ENCODE peak calls at places on chromosomes 4 and X, in ten cellular contexts. One of them, this sample, is unnamed.

GRCh38 chr4:115537387-115537786 is 424.0 kb upstream of the NDST4 start:
- DNase-seq in H9: no peak
- DNase-seq in hepatocyte: peak
- DNase-seq in sigmoid colon: no peak
- DNase-seq in lower lobe of right lung: no peak
- DNase-seq in upper lobe of right lung: no peak
- DNase-seq in left ventricle myocardium inferior: no peak
- DNase-seq in suprapubic skin: no peak
- DNase-seq in SK-N-SH: no peak
- DNase-seq in endodermal cell: no peak
- DNase-seq in this sample: no peak

GRCh38 chr4:99998062-99998880 is 48.2 kb upstream of the H2AZ1 start:
- DNase-seq in H9: no peak
- DNase-seq in hepatocyte: peak
- DNase-seq in sigmoid colon: no peak
- DNase-seq in lower lobe of right lung: no peak
- DNase-seq in upper lobe of right lung: no peak
- DNase-seq in left ventricle myocardium inferior: no peak
- DNase-seq in suprapubic skin: no peak
- DNase-seq in SK-N-SH: peak
- DNase-seq in endodermal cell: no peak
- DNase-seq in this sample: no peak

GRCh38 chrX:2370436-2370835 is 130.3 kb downstream of the DHRSX start:
- DNase-seq in H9: no peak
- DNase-seq in hepatocyte: no peak
- DNase-seq in sigmoid colon: no peak
- DNase-seq in lower lobe of right lung: no peak
- DNase-seq in upper lobe of right lung: no peak
- DNase-seq in left ventricle myocardium inferior: no peak
- DNase-seq in suprapubic skin: no peak
- DNase-seq in SK-N-SH: no peak
- DNase-seq in endodermal cell: no peak
- DNase-seq in this sample: no peak

GRCh38 chrX:77009691-77010090 is 437.5 kb upstream of the FGF16 start:
- DNase-seq in H9: no peak
- DNase-seq in hepatocyte: peak
- DNase-seq in sigmoid colon: no peak
- DNase-seq in lower lobe of right lung: no peak
- DNase-seq in upper lobe of right lung: no peak
- DNase-seq in left ventricle myocardium inferior: no peak
- DNase-seq in suprapubic skin: no peak
- DNase-seq in SK-N-SH: no peak
- DNase-seq in endodermal cell: no peak
- DNase-seq in this sample: no peak

GRCh38 chr4:8594097-8595038 is 1.8 kb downstream of the CPZ start:
- DNase-seq in H9: peak
- DNase-seq in hepatocyte: peak
- DNase-seq in sigmoid colon: no peak
- DNase-seq in lower lobe of right lung: no peak
- DNase-seq in upper lobe of right lung: no peak
- DNase-seq in left ventricle myocardium inferior: no peak
- DNase-seq in suprapubic skin: no peak
- DNase-seq in SK-N-SH: peak
- DNase-seq in endodermal cell: peak
- DNase-seq in this sample: peak

GRCh38 chrX:102341867-102342266 is 94.9 kb downstream of the NXF2 start:
- DNase-seq in H9: no peak
- DNase-seq in hepatocyte: no peak
- DNase-seq in sigmoid colon: no peak
- DNase-seq in lower lobe of right lung: no peak
- DNase-seq in upper lobe of right lung: no peak
- DNase-seq in left ventricle myocardium inferior: no peak
- DNase-seq in suprapubic skin: no peak
- DNase-seq in SK-N-SH: no peak
- DNase-seq in endodermal cell: no peak
- DNase-seq in this sample: no peak

GRCh38 chrX:105190252-105190853 is 30.1 kb downstream of the TEX13A start:
- DNase-seq in H9: no peak
- DNase-seq in hepatocyte: peak
- DNase-seq in sigmoid colon: no peak
- DNase-seq in lower lobe of right lung: no peak
- DNase-seq in upper lobe of right lung: no peak
- DNase-seq in left ventricle myocardium inferior: no peak
- DNase-seq in suprapubic skin: no peak
- DNase-seq in SK-N-SH: peak
- DNase-seq in endodermal cell: peak
- DNase-seq in this sample: no peak

GRCh38 chr4:183860726-183861125 is 44.4 kb upstream of the STOX2 start:
- DNase-seq in H9: no peak
- DNase-seq in hepatocyte: no peak
- DNase-seq in sigmoid colon: no peak
- DNase-seq in lower lobe of right lung: no peak
- DNase-seq in upper lobe of right lung: no peak
- DNase-seq in left ventricle myocardium inferior: no peak
- DNase-seq in suprapubic skin: no peak
- DNase-seq in SK-N-SH: no peak
- DNase-seq in endodermal cell: no peak
- DNase-seq in this sample: no peak

GRCh38 chr4:78527555-78527954 is 24.0 kb upstream of the ANXA3 start:
- DNase-seq in H9: no peak
- DNase-seq in hepatocyte: no peak
- DNase-seq in sigmoid colon: no peak
- DNase-seq in lower lobe of right lung: no peak
- DNase-seq in upper lobe of right lung: no peak
- DNase-seq in left ventricle myocardium inferior: no peak
- DNase-seq in suprapubic skin: no peak
- DNase-seq in SK-N-SH: no peak
- DNase-seq in endodermal cell: no peak
- DNase-seq in this sample: no peak

GRCh38 chrX:47316276-47317025 is 53.9 kb upstream of the ZNF157 start:
- DNase-seq in H9: peak
- DNase-seq in hepatocyte: no peak
- DNase-seq in sigmoid colon: no peak
- DNase-seq in lower lobe of right lung: no peak
- DNase-seq in upper lobe of right lung: no peak
- DNase-seq in left ventricle myocardium inferior: no peak
- DNase-seq in suprapubic skin: no peak
- DNase-seq in SK-N-SH: peak
- DNase-seq in endodermal cell: peak
- DNase-seq in this sample: peak

GRCh38 chrX:153953892-153954617 is 9.6 kb upstream of the RENBP start:
- DNase-seq in H9: no peak
- DNase-seq in hepatocyte: no peak
- DNase-seq in sigmoid colon: no peak
- DNase-seq in lower lobe of right lung: no peak
- DNase-seq in upper lobe of right lung: no peak
- DNase-seq in left ventricle myocardium inferior: no peak
- DNase-seq in suprapubic skin: no peak
- DNase-seq in SK-N-SH: peak
- DNase-seq in endodermal cell: no peak
- DNase-seq in this sample: no peak
- TF ChIP-seq CTCF in H9: no peak
- TF ChIP-seq CTCF in hepatocyte: no peak
- TF ChIP-seq CTCF in sigmoid colon: no peak
- TF ChIP-seq CTCF in lower lobe of right lung: no peak
- TF ChIP-seq CTCF in upper lobe of right lung: no peak
- TF ChIP-seq CTCF in left ventricle myocardium inferior: no peak
- TF ChIP-seq CTCF in suprapubic skin: no peak
- TF ChIP-seq CTCF in SK-N-SH: peak
- TF ChIP-seq CTCF in endodermal cell: peak
- TF ChIP-seq CTCF in this sample: no peak

GRCh38 chr4:90357117-90357710 is 230.0 kb downstream of the CCSER1 start:
- DNase-seq in H9: no peak
- DNase-seq in hepatocyte: peak
- DNase-seq in sigmoid colon: no peak
- DNase-seq in lower lobe of right lung: no peak
- DNase-seq in upper lobe of right lung: no peak
- DNase-seq in left ventricle myocardium inferior: no peak
- DNase-seq in suprapubic skin: no peak
- DNase-seq in SK-N-SH: peak
- DNase-seq in endodermal cell: no peak
- DNase-seq in this sample: no peak
- TF ChIP-seq CTCF in H9: peak
- TF ChIP-seq CTCF in hepatocyte: peak
- TF ChIP-seq CTCF in sigmoid colon: no peak
- TF ChIP-seq CTCF in lower lobe of right lung: peak
- TF ChIP-seq CTCF in upper lobe of right lung: peak
- TF ChIP-seq CTCF in left ventricle myocardium inferior: peak
- TF ChIP-seq CTCF in suprapubic skin: peak
- TF ChIP-seq CTCF in SK-N-SH: peak
- TF ChIP-seq CTCF in endodermal cell: peak
- TF ChIP-seq CTCF in this sample: peak

GRCh38 chr4:47383829-47384427 is 79.6 kb downstream of the COMMD8 start:
- DNase-seq in H9: no peak
- DNase-seq in hepatocyte: peak
- DNase-seq in sigmoid colon: no peak
- DNase-seq in lower lobe of right lung: no peak
- DNase-seq in upper lobe of right lung: no peak
- DNase-seq in left ventricle myocardium inferior: no peak
- DNase-seq in suprapubic skin: no peak
- DNase-seq in SK-N-SH: peak
- DNase-seq in endodermal cell: no peak
- DNase-seq in this sample: no peak
- TF ChIP-seq CTCF in H9: peak
- TF ChIP-seq CTCF in hepatocyte: peak
- TF ChIP-seq CTCF in sigmoid colon: no peak
- TF ChIP-seq CTCF in lower lobe of right lung: peak
- TF ChIP-seq CTCF in upper lobe of right lung: peak
- TF ChIP-seq CTCF in left ventricle myocardium inferior: peak
- TF ChIP-seq CTCF in suprapubic skin: peak
- TF ChIP-seq CTCF in SK-N-SH: peak
- TF ChIP-seq CTCF in endodermal cell: peak
- TF ChIP-seq CTCF in this sample: peak

GRCh38 chrX:133434197-133434820 is 19.0 kb upstream of the GPC4 start:
- DNase-seq in H9: no peak
- DNase-seq in hepatocyte: no peak
- DNase-seq in sigmoid colon: no peak
- DNase-seq in lower lobe of right lung: no peak
- DNase-seq in upper lobe of right lung: no peak
- DNase-seq in left ventricle myocardium inferior: no peak
- DNase-seq in suprapubic skin: no peak
- DNase-seq in SK-N-SH: no peak
- DNase-seq in endodermal cell: no peak
- DNase-seq in this sample: no peak

GRCh38 chrX:133440081-133440796 is 24.9 kb upstream of the GPC4 start:
- DNase-seq in H9: peak
- DNase-seq in hepatocyte: no peak
- DNase-seq in sigmoid colon: no peak
- DNase-seq in lower lobe of right lung: no peak
- DNase-seq in upper lobe of right lung: no peak
- DNase-seq in left ventricle myocardium inferior: no peak
- DNase-seq in suprapubic skin: no peak
- DNase-seq in SK-N-SH: no peak
- DNase-seq in endodermal cell: peak
- DNase-seq in this sample: no peak

GRCh38 chrX:133435544-133436124 is 20.3 kb upstream of the GPC4 start:
- DNase-seq in H9: no peak
- DNase-seq in hepatocyte: no peak
- DNase-seq in sigmoid colon: no peak
- DNase-seq in lower lobe of right lung: no peak
- DNase-seq in upper lobe of right lung: no peak
- DNase-seq in left ventricle myocardium inferior: no peak
- DNase-seq in suprapubic skin: no peak
- DNase-seq in SK-N-SH: no peak
- DNase-seq in endodermal cell: no peak
- DNase-seq in this sample: no peak

GRCh38 chrX:133437771-133438170 is 22.5 kb upstream of the GPC4 start:
- DNase-seq in H9: no peak
- DNase-seq in hepatocyte: no peak
- DNase-seq in sigmoid colon: no peak
- DNase-seq in lower lobe of right lung: no peak
- DNase-seq in upper lobe of right lung: no peak
- DNase-seq in left ventricle myocardium inferior: no peak
- DNase-seq in suprapubic skin: no peak
- DNase-seq in SK-N-SH: no peak
- DNase-seq in endodermal cell: no peak
- DNase-seq in this sample: no peak

GRCh38 chrX:133437356-133437755 is 22.1 kb upstream of the GPC4 start:
- DNase-seq in H9: peak
- DNase-seq in hepatocyte: no peak
- DNase-seq in sigmoid colon: no peak
- DNase-seq in lower lobe of right lung: no peak
- DNase-seq in upper lobe of right lung: no peak
- DNase-seq in left ventricle myocardium inferior: no peak
- DNase-seq in suprapubic skin: no peak
- DNase-seq in SK-N-SH: no peak
- DNase-seq in endodermal cell: peak
- DNase-seq in this sample: no peak
- TF ChIP-seq CTCF in H9: no peak
- TF ChIP-seq CTCF in hepatocyte: no peak
- TF ChIP-seq CTCF in sigmoid colon: no peak
- TF ChIP-seq CTCF in lower lobe of right lung: no peak
- TF ChIP-seq CTCF in upper lobe of right lung: no peak
- TF ChIP-seq CTCF in left ventricle myocardium inferior: no peak
- TF ChIP-seq CTCF in suprapubic skin: no peak
- TF ChIP-seq CTCF in SK-N-SH: no peak
- TF ChIP-seq CTCF in endodermal cell: no peak
- TF ChIP-seq CTCF in this sample: no peak

DNA sequence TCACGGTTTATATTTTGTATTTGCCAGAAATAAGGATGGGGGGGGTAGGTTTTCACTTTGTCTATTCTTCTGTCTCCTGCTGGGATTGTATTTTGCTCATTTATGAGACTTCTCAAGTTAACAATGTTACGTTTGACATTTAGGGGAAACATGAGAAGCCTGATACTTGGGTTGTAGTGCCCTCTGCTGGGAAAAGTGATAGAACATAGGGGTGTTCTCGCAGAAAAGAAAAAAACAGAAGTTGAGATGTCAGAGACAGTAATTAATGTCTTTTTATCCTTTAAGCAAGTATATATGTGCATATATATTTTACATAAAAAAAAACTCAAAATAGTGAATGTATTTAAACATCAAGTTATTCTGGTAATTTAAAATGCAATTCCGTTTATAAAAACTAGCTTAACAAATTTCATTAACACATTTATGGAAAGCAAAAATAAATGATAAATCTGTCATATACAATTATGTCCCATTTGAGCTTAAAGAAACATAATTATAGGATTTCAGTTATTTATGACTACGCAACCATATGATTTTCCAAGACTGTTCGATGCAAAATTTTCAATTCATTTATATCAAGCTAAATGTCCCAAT is 46.0 kb upstream of the TMPRSS11F start:
- DNase-seq in H9: peak
- DNase-seq in hepatocyte: peak
- DNase-seq in sigmoid colon: no peak
- DNase-seq in lower lobe of right lung: no peak
- DNase-seq in upper lobe of right lung: no peak
- DNase-seq in left ventricle myocardium inferior: no peak
- DNase-seq in suprapubic skin: no peak
- DNase-seq in SK-N-SH: peak
- DNase-seq in endodermal cell: peak
- DNase-seq in this sample: no peak
- TF ChIP-seq CTCF in H9: peak
- TF ChIP-seq CTCF in hepatocyte: peak
- TF ChIP-seq CTCF in sigmoid colon: no peak
- TF ChIP-seq CTCF in lower lobe of right lung: peak
- TF ChIP-seq CTCF in upper lobe of right lung: peak
- TF ChIP-seq CTCF in left ventricle myocardium inferior: peak
- TF ChIP-seq CTCF in suprapubic skin: peak
- TF ChIP-seq CTCF in SK-N-SH: peak
- TF ChIP-seq CTCF in endodermal cell: peak
- TF ChIP-seq CTCF in this sample: peak

This sample was measured in chondrocyte.